ENCODE peak calls at places on chromosomes 7 and 10, in ten cellular contexts. P, B, K, I, A, E, G, W, R and S are unnamed samples.

GRCh38 chr7:92627956-92628355 is 37.8 kb upstream of the FAM133B start:
- DNase-seq in P (no peak), B (no peak), K (no peak), I (no peak), A (no peak), E (no peak), G (no peak), W (no peak), R (no peak), S (no peak)

GRCh38 chr7:24728503-24729364 is 28.5 kb downstream of the GSDME start:
- DNase-seq in P (no peak), B (no peak), K (no peak), I (no peak), A (no peak), E (no peak), G (no peak), W (no peak), R (no peak), S (no peak)

GRCh38 chr7:27593226-27593625 is 69.5 kb downstream of the HIBADH start:
- DNase-seq in P (no peak), B (no peak), K (no peak), I (no peak), A (no peak), E (no peak), G (no peak), W (no peak), R (no peak), S (no peak)

GRCh38 chr7:148260605-148261004 is 330.0 kb upstream of the C7orf33 start:
- DNase-seq in P (no peak), B (no peak), K (no peak), I (no peak), A (no peak), E (no peak), G (no peak), W (no peak), R (no peak), S (peak)

GRCh38 chr7:12879139-12879538 is 191.7 kb downstream of the ARL4A start:
- DNase-seq in P (no peak), B (no peak), K (no peak), I (no peak), A (no peak), E (no peak), G (no peak), W (no peak), R (no peak), S (no peak)

GRCh38 chr10:16381083-16381482 is 55.7 kb upstream of the PTER start:
- DNase-seq in P (no peak), B (no peak), K (no peak), I (peak), A (peak), E (no peak), G (no peak), W (no peak), R (no peak), S (no peak)

GRCh38 chr7:50749908-50750307 is 32.8 kb downstream of the GRB10 start:
- DNase-seq in P (no peak), B (no peak), K (no peak), I (no peak), A (no peak), E (no peak), G (no peak), W (no peak), R (no peak), S (no peak)

GRCh38 chr7:50812847-50813475 is 30.3 kb upstream of the GRB10 start:
- DNase-seq in P (no peak), B (peak), K (no peak), I (peak), A (no peak), E (no peak), G (no peak), W (no peak), R (no peak), S (peak)

GRCh38 chr7:36448781-36449379 is 59.2 kb downstream of the ANLN start:
- DNase-seq in P (no peak), B (no peak), K (no peak), I (no peak), A (no peak), E (no peak), G (no peak), W (no peak), R (no peak), S (no peak)